ENCODE peak calls at places on chromosome 10, in six cellular contexts. One of them, this sample, is unnamed.

GRCh38 chr10:122643931-122644534 is 55.6 kb downstream of the C10orf120 start:
- DNase-seq in heart left ventricle: no peak
- DNase-seq in COR-L47: no peak
- DNase-seq in spleen: peak; percentile 68
- DNase-seq in mucosa of gallbladder: no peak
- DNase-seq in stimulated activated CD8-positive, alpha-beta memory T cell treated with anti-CD3 and anti-CD28 coated beads, Interleukin-2, amount 100 ng/mL, for 1 hour: no peak
- DNase-seq in this sample: no peak

GRCh38 chr10:63464402-63465292 is 1.1 kb downstream of the JMJD1C start:
- DNase-seq in heart left ventricle: no peak
- DNase-seq in COR-L47: no peak
- DNase-seq in spleen: no peak
- DNase-seq in mucosa of gallbladder: no peak
- DNase-seq in stimulated activated CD8-positive, alpha-beta memory T cell treated with anti-CD3 and anti-CD28 coated beads, Interleukin-2, amount 100 ng/mL, for 1 hour: no peak
- DNase-seq in this sample: no peak

GRCh38 chr10:89342219-89342966 is 14.6 kb downstream of the IFIT3 start:
- DNase-seq in heart left ventricle: peak; percentile 60
- DNase-seq in COR-L47: peak; percentile 64
- DNase-seq in spleen: no peak
- DNase-seq in mucosa of gallbladder: peak; percentile 50
- DNase-seq in stimulated activated CD8-positive, alpha-beta memory T cell treated with anti-CD3 and anti-CD28 coated beads, Interleukin-2, amount 100 ng/mL, for 1 hour: no peak
- DNase-seq in this sample: no peak

GRCh38 chr10:22604314-22605091 is 109.9 kb downstream of the PIP4K2A start:
- DNase-seq in heart left ventricle: no peak
- DNase-seq in COR-L47: no peak
- DNase-seq in spleen: no peak
- DNase-seq in mucosa of gallbladder: no peak
- DNase-seq in stimulated activated CD8-positive, alpha-beta memory T cell treated with anti-CD3 and anti-CD28 coated beads, Interleukin-2, amount 100 ng/mL, for 1 hour: no peak
- DNase-seq in this sample: no peak

GRCh38 chr10:98431016-98431415 is 15.7 kb downstream of the HPS1 start:
- DNase-seq in heart left ventricle: peak; percentile 53
- DNase-seq in COR-L47: no peak
- DNase-seq in spleen: no peak
- DNase-seq in mucosa of gallbladder: no peak
- DNase-seq in stimulated activated CD8-positive, alpha-beta memory T cell treated with anti-CD3 and anti-CD28 coated beads, Interleukin-2, amount 100 ng/mL, for 1 hour: no peak
- DNase-seq in this sample: no peak

GRCh38 chr10:133418289-133418993 is 6.0 kb downstream of the SPRN start:
- DNase-seq in heart left ventricle: no peak
- DNase-seq in COR-L47: no peak
- DNase-seq in spleen: no peak
- DNase-seq in mucosa of gallbladder: no peak
- DNase-seq in stimulated activated CD8-positive, alpha-beta memory T cell treated with anti-CD3 and anti-CD28 coated beads, Interleukin-2, amount 100 ng/mL, for 1 hour: no peak
- DNase-seq in this sample: no peak

GRCh38 chr10:15461353-15462108 is 90.4 kb upstream of the FAM171A1 start:
- DNase-seq in heart left ventricle: peak; percentile 15
- DNase-seq in COR-L47: no peak
- DNase-seq in spleen: no peak
- DNase-seq in mucosa of gallbladder: peak; percentile 17
- DNase-seq in stimulated activated CD8-positive, alpha-beta memory T cell treated with anti-CD3 and anti-CD28 coated beads, Interleukin-2, amount 100 ng/mL, for 1 hour: no peak
- DNase-seq in this sample: no peak

GRCh38 chr10:78754269-78755074 is 314.3 kb upstream of the ZMIZ1 start:
- DNase-seq in heart left ventricle: no peak
- DNase-seq in COR-L47: no peak
- DNase-seq in spleen: peak; percentile 40
- DNase-seq in mucosa of gallbladder: no peak
- DNase-seq in stimulated activated CD8-positive, alpha-beta memory T cell treated with anti-CD3 and anti-CD28 coated beads, Interleukin-2, amount 100 ng/mL, for 1 hour: no peak
- DNase-seq in this sample: no peak

GRCh38 chr10:121497513-121497912 is 100.7 kb downstream of the FGFR2 start:
- DNase-seq in heart left ventricle: no peak
- DNase-seq in COR-L47: peak; percentile 41
- DNase-seq in spleen: no peak
- DNase-seq in mucosa of gallbladder: no peak
- DNase-seq in stimulated activated CD8-positive, alpha-beta memory T cell treated with anti-CD3 and anti-CD28 coated beads, Interleukin-2, amount 100 ng/mL, for 1 hour: no peak
- DNase-seq in this sample: no peak

GRCh38 chr10:100812978-100813377 is 67.6 kb downstream of the PAX2 start:
- DNase-seq in heart left ventricle: no peak
- DNase-seq in COR-L47: no peak
- DNase-seq in spleen: peak; percentile 43
- DNase-seq in mucosa of gallbladder: no peak
- DNase-seq in stimulated activated CD8-positive, alpha-beta memory T cell treated with anti-CD3 and anti-CD28 coated beads, Interleukin-2, amount 100 ng/mL, for 1 hour: no peak
- DNase-seq in this sample: no peak

This sample was measured in thoracic aorta.